ENCODE peak calls at places on chromosomes 5 and 9, in eight cellular contexts. B, S, T, I, W, Z, A and Y are unnamed samples.

GRCh38 chr5:165573445-165573844 is 2068.0 kb downstream of the MAT2B start:
- DNase-seq in I (no peak), S (no peak), T (no peak), W (no peak), A (no peak), B (peak), Z (no peak), Y (peak)

GRCh38 chr9:9078301-9078700 is 1278.7 kb upstream of the DMAC1 start:
- DNase-seq in B (no peak), I (no peak), Z (no peak), S (no peak), T (no peak), W (no peak), A (no peak), Y (no peak)

GRCh38 chr5:154756871-154757646 is 1.9 kb downstream of the LARP1 start:
- DNase-seq in Z (peak), I (peak), T (peak), B (no peak), A (peak), W (peak), S (peak), Y (peak)

GRCh38 chr5:122844136-122844915 is 1.1 kb upstream of the SNX24 start:
- DNase-seq in A (peak), B (no peak), I (no peak), W (no peak), S (no peak), T (peak), Z (no peak), Y (no peak)

GRCh38 chr5:103505581-103506305 is 56.8 kb downstream of the NUDT12 start:
- DNase-seq in A (no peak), I (no peak), W (no peak), T (no peak), S (no peak), Z (no peak), B (peak), Y (no peak)

GRCh38 chr9:32706004-32706749 is 70.7 kb upstream of the TAF1L start:
- DNase-seq in Z (no peak), A (no peak), W (no peak), T (no peak), S (no peak), I (no peak), B (no peak), Y (no peak)

GRCh38 chr5:179869641-179870402 is 11.2 kb upstream of the MRNIP start:
- DNase-seq in W (no peak), Z (no peak), I (no peak), B (no peak), S (no peak), T (no peak), A (peak), Y (no peak)

GRCh38 chr5:7325975-7326911 is 69.7 kb upstream of the ADCY2 start:
- DNase-seq in I (no peak), S (no peak), B (no peak), W (no peak), T (no peak), A (no peak), Z (no peak), Y (no peak)

GRCh38 chr9:129174724-129175514 is 3.1 kb downstream of the IER5L start:
- DNase-seq in Z (peak), T (peak), B (peak), S (peak), A (peak), I (peak), W (no peak), Y (peak)

GRCh38 chr5:473344-474192 is 30.6 kb downstream of the EXOC3 start:
- DNase-seq in S (peak), B (peak), Z (no peak), W (no peak), A (peak), T (peak), I (peak), Y (peak)

GRCh38 chr9:18601956-18602355 is 128.0 kb downstream of the ADAMTSL1 start:
- DNase-seq in W (no peak), B (peak), S (no peak), T (no peak), A (no peak), Z (no peak), I (no peak), Y (no peak)

GRCh38 chr9:116238225-116238624 is 84.6 kb downstream of the PAPPA start:
- DNase-seq in Z (no peak), I (no peak), S (no peak), W (no peak), A (no peak), T (no peak), B (peak), Y (no peak)

GRCh38 chr5:143446535-143447226 is 43.2 kb upstream of the NR3C1 start:
- DNase-seq in A (no peak), Z (no peak), B (no peak), I (no peak), T (no peak), S (peak), W (no peak), Y (no peak)

GRCh38 chr9:75239176-75239575 is 150.9 kb downstream of the OSTF1 start:
- DNase-seq in Z (no peak), T (peak), A (peak), S (peak), W (no peak), B (no peak), I (no peak), Y (no peak)

GRCh38 chr9:99013550-99013949 is 69.8 kb downstream of the COL15A1 start:
- DNase-seq in A (no peak), I (no peak), B (no peak), Z (no peak), T (no peak), S (no peak), W (no peak), Y (no peak)

GRCh38 chr5:136763548-136763947 is 398.2 kb upstream of the TRPC7 start:
- DNase-seq in T (no peak), I (no peak), S (no peak), Z (no peak), W (no peak), B (no peak), A (no peak), Y (no peak)